ENCODE peak calls at places on chromosomes 7 and 10, in four cellular contexts. One of them, this sample, is unnamed.
A peak's percentile ranks its signal among the peaks of the same experiment; 100 is the strongest.

GRCh38 chr10:28939352-28940157 is 262.2 kb downstream of the BAMBI start:
- DNase-seq in right atrium auricular region: peak; percentile 94
- DNase-seq in heart right ventricle: peak; percentile 21
- DNase-seq in HCT116: no peak
- DNase-seq in this sample: no peak

GRCh38 chr10:100186253-100186780 is 488 bp upstream of the ERLIN1 start:
- DNase-seq in right atrium auricular region: peak; percentile 68
- DNase-seq in heart right ventricle: peak; percentile 19
- DNase-seq in HCT116: no peak
- DNase-seq in this sample: peak; percentile 67

GRCh38 chr10:122068844-122069243 is 79.9 kb downstream of the TACC2 start:
- DNase-seq in right atrium auricular region: no peak
- DNase-seq in heart right ventricle: no peak
- DNase-seq in HCT116: no peak
- DNase-seq in this sample: no peak

GRCh38 chr7:113134025-113134424 is 15.7 kb upstream of the SMIM30 start:
- DNase-seq in right atrium auricular region: no peak
- DNase-seq in heart right ventricle: no peak
- DNase-seq in HCT116: no peak
- DNase-seq in this sample: no peak

GRCh38 chr10:132209130-132209529 is 22.4 kb downstream of the DPYSL4 start:
- DNase-seq in right atrium auricular region: no peak
- DNase-seq in heart right ventricle: peak; percentile 13
- DNase-seq in HCT116: no peak
- DNase-seq in this sample: peak; percentile 30

GRCh38 chr7:80699656-80700318 is 61.3 kb downstream of the CD36 start:
- DNase-seq in right atrium auricular region: no peak
- DNase-seq in heart right ventricle: no peak
- DNase-seq in HCT116: no peak
- DNase-seq in this sample: peak; percentile 50

GRCh38 chr7:117715784-117716445 is 157.3 kb downstream of the CTTNBP2 start:
- DNase-seq in right atrium auricular region: no peak
- DNase-seq in heart right ventricle: no peak
- DNase-seq in HCT116: peak; percentile 26
- DNase-seq in this sample: peak; percentile 86

GRCh38 chr10:117931078-117931477 is 115.7 kb downstream of the RAB11FIP2 start:
- DNase-seq in right atrium auricular region: no peak
- DNase-seq in heart right ventricle: no peak
- DNase-seq in HCT116: no peak
- DNase-seq in this sample: no peak

GRCh38 chr7:106462914-106463482 is 178.2 kb upstream of the NAMPT start:
- DNase-seq in right atrium auricular region: no peak
- DNase-seq in heart right ventricle: no peak
- DNase-seq in HCT116: no peak
- DNase-seq in this sample: no peak

GRCh38 chr7:134892002-134892693 is 94.2 kb upstream of the AGBL3 start:
- DNase-seq in right atrium auricular region: no peak
- DNase-seq in heart right ventricle: no peak
- DNase-seq in HCT116: no peak
- DNase-seq in this sample: peak; percentile 90

GRCh38 chr7:23653942-23654341 is 26.1 kb upstream of the FAM221A start:
- DNase-seq in right atrium auricular region: no peak
- DNase-seq in heart right ventricle: no peak
- DNase-seq in HCT116: no peak
- DNase-seq in this sample: no peak

GRCh38 chr7:23864984-23865383 is 155.0 kb downstream of the STK31 start:
- DNase-seq in right atrium auricular region: no peak
- DNase-seq in heart right ventricle: no peak
- DNase-seq in HCT116: no peak
- DNase-seq in this sample: peak; percentile 72

GRCh38 chr10:42950606-42951485 is 126.0 kb upstream of the RET start:
- DNase-seq in right atrium auricular region: peak; percentile 51
- DNase-seq in heart right ventricle: no peak
- DNase-seq in HCT116: no peak
- DNase-seq in this sample: no peak

GRCh38 chr7:51029586-51030230 is 247.0 kb upstream of the GRB10 start:
- DNase-seq in right atrium auricular region: no peak
- DNase-seq in heart right ventricle: no peak
- DNase-seq in HCT116: no peak
- DNase-seq in this sample: peak; percentile 89

GRCh38 chr10:132497788-132498561 is 39.6 kb upstream of the INPP5A start:
- DNase-seq in right atrium auricular region: no peak
- DNase-seq in heart right ventricle: no peak
- DNase-seq in HCT116: no peak
- DNase-seq in this sample: no peak

GRCh38 chr10:14625210-14625621 is 149.5 kb downstream of the FAM107B start:
- DNase-seq in right atrium auricular region: no peak
- DNase-seq in heart right ventricle: no peak
- DNase-seq in HCT116: no peak
- DNase-seq in this sample: no peak

GRCh38 chr10:69327463-69328345 is 49.4 kb downstream of the HK1 start:
- DNase-seq in right atrium auricular region: peak; percentile 91
- DNase-seq in heart right ventricle: peak; percentile 61
- DNase-seq in HCT116: no peak
- DNase-seq in this sample: peak; percentile 81

GRCh38 chr10:78664929-78665525 is 403.7 kb upstream of the ZMIZ1 start:
- DNase-seq in right atrium auricular region: no peak
- DNase-seq in heart right ventricle: no peak
- DNase-seq in HCT116: peak; percentile 48
- DNase-seq in this sample: peak; percentile 4

GRCh38 chr7:2104107-2104710 is 128.5 kb downstream of the MAD1L1 start:
- DNase-seq in right atrium auricular region: peak; percentile 93
- DNase-seq in heart right ventricle: peak; percentile 86
- DNase-seq in HCT116: peak; percentile 67
- DNase-seq in this sample: peak; percentile 95

GRCh38 chr10:48448796-48449195 is 142.3 kb downstream of the MAPK8 start:
- DNase-seq in right atrium auricular region: no peak
- DNase-seq in heart right ventricle: no peak
- DNase-seq in HCT116: no peak
- DNase-seq in this sample: peak; percentile 25

GRCh38 chr10:90969947-90970673 is 49.2 kb upstream of the ANKRD1 start:
- DNase-seq in right atrium auricular region: peak; percentile 5
- DNase-seq in heart right ventricle: no peak
- DNase-seq in HCT116: no peak
- DNase-seq in this sample: peak; percentile 63

GRCh38 chr10:102644066-102644645 is at the start of gene TRIM8:
- DNase-seq in right atrium auricular region: no peak
- DNase-seq in heart right ventricle: peak; percentile 69
- DNase-seq in HCT116: no peak
- DNase-seq in this sample: peak; percentile 67

GRCh38 chr10:122379537-122379936 is 5.0 kb downstream of the PLEKHA1 start:
- DNase-seq in right atrium auricular region: no peak
- DNase-seq in heart right ventricle: no peak
- DNase-seq in HCT116: no peak
- DNase-seq in this sample: no peak

GRCh38 chr10:131651674-131652093 is 249.1 kb upstream of the PPP2R2D start:
- DNase-seq in right atrium auricular region: no peak
- DNase-seq in heart right ventricle: no peak
- DNase-seq in HCT116: no peak
- DNase-seq in this sample: no peak

GRCh38 chr10:92822060-92822634 is 26.2 kb upstream of the EXOC6 start:
- DNase-seq in right atrium auricular region: no peak
- DNase-seq in heart right ventricle: no peak
- DNase-seq in HCT116: no peak
- DNase-seq in this sample: peak; percentile 85

GRCh38 chr7:80018941-80019808 is 115.5 kb upstream of the GNAI1 start:
- DNase-seq in right atrium auricular region: no peak
- DNase-seq in heart right ventricle: no peak
- DNase-seq in HCT116: peak; percentile 54
- DNase-seq in this sample: peak; percentile 84

GRCh38 chr7:48250441-48250951 is 79.2 kb downstream of the ABCA13 start:
- DNase-seq in right atrium auricular region: no peak
- DNase-seq in heart right ventricle: no peak
- DNase-seq in HCT116: no peak
- DNase-seq in this sample: peak; percentile 9

GRCh38 chr7:68433462-68433861 is 1164.8 kb upstream of the AUTS2 start:
- DNase-seq in right atrium auricular region: no peak
- DNase-seq in heart right ventricle: no peak
- DNase-seq in HCT116: no peak
- DNase-seq in this sample: peak; percentile 82

GRCh38 chr7:134707663-134708383 is 61.2 kb downstream of the BPGM start:
- DNase-seq in right atrium auricular region: no peak
- DNase-seq in heart right ventricle: no peak
- DNase-seq in HCT116: no peak
- DNase-seq in this sample: peak; percentile 42

GRCh38 chr10:76576276-76576962 is 1061.2 kb downstream of the KCNMA1 start:
- DNase-seq in right atrium auricular region: no peak
- DNase-seq in heart right ventricle: peak; percentile 27
- DNase-seq in HCT116: no peak
- DNase-seq in this sample: peak; percentile 72

GRCh38 chr7:144884913-144885312 is 49.1 kb upstream of the TPK1 start:
- DNase-seq in right atrium auricular region: no peak
- DNase-seq in heart right ventricle: no peak
- DNase-seq in HCT116: no peak
- DNase-seq in this sample: no peak

GRCh38 chr10:85225311-85225710 is 896.9 kb downstream of the CCSER2 start:
- DNase-seq in right atrium auricular region: no peak
- DNase-seq in heart right ventricle: no peak
- DNase-seq in HCT116: no peak
- DNase-seq in this sample: no peak

GRCh38 chr7:115962340-115962739 is 68.2 kb downstream of the TFEC start:
- DNase-seq in right atrium auricular region: no peak
- DNase-seq in heart right ventricle: no peak
- DNase-seq in HCT116: no peak
- DNase-seq in this sample: peak; percentile 48

GRCh38 chr7:115965241-115965640 is 65.3 kb downstream of the TFEC start:
- DNase-seq in right atrium auricular region: no peak
- DNase-seq in heart right ventricle: no peak
- DNase-seq in HCT116: no peak
- DNase-seq in this sample: peak; percentile 62

GRCh38 chr7:115973381-115973780 is 57.2 kb downstream of the TFEC start:
- DNase-seq in right atrium auricular region: no peak
- DNase-seq in heart right ventricle: no peak
- DNase-seq in HCT116: no peak
- DNase-seq in this sample: peak; percentile 42

GRCh38 chr7:115968166-115968565 is 62.4 kb downstream of the TFEC start:
- DNase-seq in right atrium auricular region: no peak
- DNase-seq in heart right ventricle: no peak
- DNase-seq in HCT116: no peak
- DNase-seq in this sample: no peak
- H3K4me3 ChIP-seq in right atrium auricular region: no peak overlapping the region
- H3K4me3 ChIP-seq in heart right ventricle: no peak overlapping the region
- H3K4me3 ChIP-seq in HCT116: no peak overlapping the region
- H3K4me3 ChIP-seq in this sample: no peak overlapping the region

GRCh38 chr10:109859221-109859620 is 64.1 kb downstream of the XPNPEP1 start:
- DNase-seq in right atrium auricular region: no peak
- DNase-seq in heart right ventricle: no peak
- DNase-seq in HCT116: no peak
- DNase-seq in this sample: no peak
- H3K4me3 ChIP-seq in right atrium auricular region: no peak overlapping the region
- H3K4me3 ChIP-seq in heart right ventricle: no peak overlapping the region
- H3K4me3 ChIP-seq in HCT116: no peak overlapping the region
- H3K4me3 ChIP-seq in this sample: no peak overlapping the region

GRCh38 chr7:131074043-131074442 is 253.6 kb upstream of the MKLN1 start:
- DNase-seq in right atrium auricular region: no peak
- DNase-seq in heart right ventricle: no peak
- DNase-seq in HCT116: no peak
- DNase-seq in this sample: no peak

GRCh38 chr7:131076032-131076431 is 251.6 kb upstream of the MKLN1 start:
- DNase-seq in right atrium auricular region: no peak
- DNase-seq in heart right ventricle: no peak
- DNase-seq in HCT116: no peak
- DNase-seq in this sample: peak; percentile 69

GRCh38 chr7:131076711-131077170 is 250.9 kb upstream of the MKLN1 start:
- DNase-seq in right atrium auricular region: no peak
- DNase-seq in heart right ventricle: no peak
- DNase-seq in HCT116: no peak
- DNase-seq in this sample: peak; percentile 65

GRCh38 chr7:131074585-131074984 is 253.1 kb upstream of the MKLN1 start:
- DNase-seq in right atrium auricular region: no peak
- DNase-seq in heart right ventricle: no peak
- DNase-seq in HCT116: no peak
- DNase-seq in this sample: no peak

DNA sequence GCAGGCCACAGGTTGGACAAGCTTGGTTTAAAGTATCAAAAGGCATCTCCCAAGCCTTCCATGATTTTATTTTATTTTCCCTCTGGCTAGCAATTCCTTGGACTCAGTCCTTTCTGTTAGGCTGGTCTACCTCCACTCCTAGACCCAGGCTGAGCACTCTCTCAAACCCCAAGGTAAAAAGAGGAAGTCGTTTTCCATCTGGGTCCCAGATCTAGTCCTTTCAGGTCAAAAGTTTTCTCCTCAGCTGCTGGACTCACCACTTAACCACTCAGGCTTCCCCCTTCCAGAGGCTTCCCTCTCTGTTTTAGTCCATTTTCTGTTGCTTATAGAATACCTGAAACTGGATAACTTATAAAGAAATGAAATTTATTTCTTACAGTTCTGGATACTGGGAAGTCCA is 252.3 kb upstream of the MKLN1 start:
- DNase-seq in right atrium auricular region: no peak
- DNase-seq in heart right ventricle: no peak
- DNase-seq in HCT116: no peak
- DNase-seq in this sample: no peak
- H3K4me3 ChIP-seq in right atrium auricular region: no peak overlapping the region
- H3K4me3 ChIP-seq in heart right ventricle: no peak overlapping the region
- H3K4me3 ChIP-seq in HCT116: no peak overlapping the region
- H3K4me3 ChIP-seq in this sample: no peak overlapping the region

DNA sequence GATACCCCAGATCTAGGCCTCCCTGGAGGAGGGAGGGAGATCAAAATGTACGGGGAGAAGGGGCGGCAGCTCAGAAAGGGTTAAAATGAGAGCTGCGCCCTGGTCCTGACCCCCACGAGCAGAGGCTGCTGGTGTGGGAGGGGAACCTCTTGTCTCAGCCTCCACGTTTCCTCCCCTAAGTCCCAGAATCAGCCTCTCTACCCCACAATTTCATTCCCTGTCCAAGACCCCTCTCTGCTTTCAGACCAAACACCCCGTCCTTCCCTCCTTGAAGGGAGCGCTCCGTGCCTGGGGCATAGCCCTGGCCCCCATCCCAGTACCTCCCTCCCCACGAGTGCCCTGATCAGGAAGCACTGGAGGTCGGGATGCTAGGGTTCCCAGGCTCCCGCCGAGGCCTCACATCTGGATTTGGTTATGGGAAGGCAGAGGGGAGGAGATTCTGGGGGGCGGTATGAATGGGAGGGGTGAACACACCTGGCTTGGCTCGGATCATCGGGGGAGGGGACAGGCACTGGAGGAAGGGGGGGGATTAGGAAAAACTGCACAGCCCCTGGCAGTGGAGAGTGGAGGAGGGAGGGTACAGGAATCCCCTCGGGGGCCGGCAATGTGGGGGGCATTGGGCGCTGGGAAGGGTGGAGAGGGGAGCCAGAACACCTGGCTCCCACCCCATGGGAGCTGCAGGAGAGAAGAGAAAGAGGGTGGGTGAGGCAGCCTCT is 2.7 kb downstream of the EPHB4 start:
- DNase-seq in right atrium auricular region: no peak
- DNase-seq in heart right ventricle: no peak
- DNase-seq in HCT116: no peak
- DNase-seq in this sample: peak; percentile 25
- H3K4me3 ChIP-seq in right atrium auricular region: peak overlapping the region; percentile 71
- H3K4me3 ChIP-seq in heart right ventricle: peak overlapping the region; percentile 74
- H3K4me3 ChIP-seq in HCT116: no peak overlapping the region
- H3K4me3 ChIP-seq in this sample: peak overlapping the region; percentile 85

This sample was measured in adipocyte.